ENCODE peak calls at places on chromosomes 16 and 17, in four cellular contexts. C, I, N and A are unnamed samples.
A peak's percentile ranks its signal among the peaks of the same experiment; 100 is the strongest.

GRCh38 chr16:24117680-24118079 is 138.5 kb upstream of the CACNG3 start:
- DNase-seq in C (no peak), N (no peak), I (no peak), A (no peak)

GRCh38 chr17:75776399-75777242 is 8.0 kb upstream of the UNK start:
- DNase-seq in N (no peak), I (no peak), C (no peak), A (no peak)

GRCh38 chr17:752620-753219 is 656 bp upstream of the GEMIN4 start:
- DNase-seq in C (no peak), I (peak; percentile 40), N (peak; percentile 36), A (no peak)

GRCh38 chr17:14910916-14911315 is 354.2 kb downstream of the PMP22 start:
- DNase-seq in N (no peak), I (no peak), C (no peak), A (no peak)

GRCh38 chr17:3989156-3989886 is 25.1 kb upstream of the ATP2A3 start:
- DNase-seq in N (no peak), C (no peak), I (no peak), A (no peak)

GRCh38 chr16:58018803-58019202 is 6.8 kb upstream of the MMP15 start:
- DNase-seq in N (peak; percentile 39), C (no peak), I (peak; percentile 68), A (no peak)

GRCh38 chr17:57145347-57145746 is 60.3 kb downstream of the AKAP1 start:
- DNase-seq in C (no peak), N (peak; percentile 85), I (no peak), A (no peak)

GRCh38 chr17:78337244-78338109 is 22.4 kb downstream of the SOCS3 start:
- DNase-seq in I (no peak), C (peak; percentile 86), N (no peak), A (no peak)

GRCh38 chr16:88638323-88639230 is at the start of gene IL17C:
- DNase-seq in N (no peak), I (peak; percentile 64), C (no peak), A (no peak)

GRCh38 chr17:29131814-29132682 is 48.1 kb downstream of the MYO18A start:
- DNase-seq in I (no peak), N (no peak), C (peak; percentile 81), A (no peak)

GRCh38 chr17:42122371-42123303 is at the start of gene HSPB9:
- DNase-seq in I (peak; percentile 86), C (no peak), N (peak; percentile 86), A (no peak)

GRCh38 chr17:48611681-48612455 is 1.1 kb upstream of the HOXB7 start:
- DNase-seq in C (no peak), N (peak; percentile 51), I (peak; percentile 64), A (no peak)

GRCh38 chr16:87226926-87227650 is 90.1 kb downstream of the C16orf95 start:
- DNase-seq in N (no peak), C (peak; percentile 19), I (no peak), A (no peak)

GRCh38 chr16:17970366-17970765 is 366.2 kb downstream of the NPIPA8 start:
- DNase-seq in I (no peak), N (no peak), C (no peak), A (no peak)

GRCh38 chr16:30637952-30638351 is 12.8 kb upstream of the PRR14 start:
- DNase-seq in N (peak; percentile 47), I (no peak), C (peak; percentile 74), A (no peak)

GRCh38 chr16:14125030-14125681 is 54.0 kb downstream of the MRTFB start:
- DNase-seq in N (peak; percentile 76), I (no peak), C (no peak), A (no peak)

GRCh38 chr16:10964891-10965326 is 20.5 kb downstream of the CLEC16A start:
- DNase-seq in C (no peak), N (no peak), I (no peak), A (no peak)

GRCh38 chr17:2692781-2693135 is 18.8 kb downstream of the CLUH start:
- DNase-seq in N (no peak), C (no peak), I (no peak), A (no peak)

GRCh38 chr17:42525221-42525620 is 10.8 kb upstream of the NAGLU start:
- DNase-seq in I (no peak), C (peak; percentile 68), N (no peak), A (no peak)

GRCh38 chr16:75483222-75483621 is 12.0 kb downstream of the CHST6 start:
- DNase-seq in N (no peak), I (no peak), C (peak; percentile 15), A (no peak)

GRCh38 chr17:40244255-40244654 is 25.2 kb downstream of the WIPF2 start:
- DNase-seq in I (no peak), C (no peak), N (no peak), A (no peak)

GRCh38 chr17:55420776-55421178 is 858 bp downstream of the MMD start:
- DNase-seq in I (peak; percentile 40), N (peak; percentile 49), C (no peak), A (peak; percentile 29)

GRCh38 chr17:59838196-59838911 is 54.4 kb downstream of the TUBD1 start:
- DNase-seq in I (no peak), N (no peak), C (peak; percentile 43), A (no peak)
- TF ChIP-seq CTCF in I (no peak), N (no peak), C (no peak), A (no peak)

DNA sequence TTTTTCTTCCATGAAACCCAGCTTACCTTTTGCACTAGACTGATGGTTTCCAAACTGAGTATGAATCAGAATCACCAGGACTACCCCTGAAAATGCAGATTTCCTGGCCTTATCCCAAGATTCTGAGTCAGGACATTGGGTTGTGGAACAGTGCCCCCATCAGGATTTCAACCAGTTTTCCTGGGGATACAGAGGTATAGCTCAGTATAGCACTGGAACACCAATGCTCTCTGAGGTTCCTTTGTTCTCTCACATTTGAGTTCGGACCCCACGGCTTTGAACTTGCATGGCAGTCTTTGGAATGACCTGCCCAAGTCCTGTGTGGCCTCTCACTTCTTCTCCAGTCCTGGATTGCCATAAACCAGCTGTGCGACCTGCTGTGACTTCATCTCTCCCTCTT is 12.8 kb upstream of the CCL8 start:
- DNase-seq in N (peak; percentile 35), C (peak; percentile 65), I (peak; percentile 51), A (no peak)
- TF ChIP-seq CTCF in N (peak; percentile 56), C (peak; percentile 82), I (no peak), A (no peak)

GRCh38 chr16:48909231-48909630 is 299.3 kb upstream of the N4BP1 start:
- DNase-seq in N (no peak), C (no peak), I (no peak), A (no peak)
- TF ChIP-seq CTCF in N (no peak), C (no peak), I (no peak), A (no peak)

GRCh38 chr17:81037783-81038733 is 3.1 kb downstream of the BAIAP2 start:
- DNase-seq in C (no peak), N (no peak), I (no peak), A (no peak)
- TF ChIP-seq CTCF in C (no peak), N (no peak), I (no peak), A (no peak)

GRCh38 chr16:84794626-84795025 is 25.2 kb upstream of the CRISPLD2 start:
- DNase-seq in I (no peak), C (no peak), N (no peak), A (no peak)
- TF ChIP-seq CTCF in I (no peak), C (no peak), N (no peak), A (no peak)

DNA sequence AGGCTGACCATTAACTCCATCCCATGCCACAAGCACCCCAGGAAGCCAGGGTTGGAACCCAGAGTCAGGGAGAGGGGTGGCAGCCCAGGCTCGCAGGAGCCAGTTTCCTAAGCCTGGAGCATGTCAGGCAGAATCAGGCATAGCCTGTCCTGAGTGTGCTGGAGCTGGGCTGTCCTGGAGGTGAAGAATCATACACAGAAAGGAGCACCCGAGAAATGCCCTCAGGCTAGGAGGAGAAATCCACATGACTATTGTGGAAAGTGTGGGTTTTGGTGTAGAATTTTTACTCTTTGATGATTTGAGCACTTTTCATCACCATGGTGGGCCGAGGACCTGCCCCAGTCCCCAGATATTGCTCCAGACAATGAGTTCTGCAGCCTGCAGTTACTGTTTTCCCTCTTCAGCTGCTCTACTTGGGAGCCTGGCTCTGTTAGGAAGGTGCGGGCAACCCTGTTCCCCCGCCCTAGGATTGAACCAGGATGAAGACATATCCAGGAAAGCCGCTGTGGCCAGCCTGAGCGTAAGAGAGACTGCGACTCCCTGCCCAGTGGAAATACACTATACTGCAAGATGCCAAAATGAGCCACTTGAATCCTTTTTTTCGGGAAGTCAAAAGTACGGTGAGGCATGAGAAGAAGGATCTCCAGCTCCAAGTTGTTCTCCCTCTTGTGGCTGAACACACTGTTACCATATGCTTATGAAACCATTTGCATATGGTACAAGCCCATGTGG is 29.0 kb upstream of the HEATR6 start:
- DNase-seq in N (no peak), C (peak; percentile 43), I (no peak), A (no peak)
- TF ChIP-seq CTCF in N (peak; percentile 9), C (peak; percentile 65), I (no peak), A (peak; percentile 20)

DNA sequence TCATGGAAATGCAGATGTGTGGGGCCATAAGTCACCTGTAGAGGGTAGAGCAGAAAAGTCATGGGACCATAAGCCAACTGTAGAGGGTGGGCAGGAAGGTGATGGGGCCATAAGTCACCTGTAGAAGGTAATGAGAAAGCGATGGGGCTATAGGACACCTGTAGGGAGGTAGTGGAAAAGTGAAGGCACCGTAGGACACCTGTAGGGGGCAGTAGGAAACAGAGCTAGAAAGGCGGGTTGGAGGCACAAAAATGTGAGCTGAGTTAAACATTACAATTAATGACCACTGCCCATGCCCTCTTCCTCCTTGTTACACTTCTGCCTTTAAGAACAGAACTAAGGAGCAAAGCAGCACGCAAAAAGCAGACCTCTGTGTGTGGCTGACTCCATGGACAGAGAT is 150.1 kb downstream of the SHISA6 start:
- DNase-seq in C (no peak), N (peak; percentile 29), I (peak; percentile 18), A (no peak)
- TF ChIP-seq CTCF in C (no peak), N (peak; percentile 48), I (no peak), A (peak; percentile 22)